ENCODE peak calls at places on chromosomes 6 and 20, in five cellular contexts. One of them, this sample, is unnamed.

GRCh38 chr20:44572551-44573500 is 9.6 kb upstream of the PKIG start:
- DNase-seq in A172: peak
- DNase-seq in NCI-H1105 treated with DMSO at 0.1 percent for 48 hours: no peak
- DNase-seq in omental fat pad: no peak
- DNase-seq in WERI-Rb-1: no peak
- DNase-seq in this sample: peak

GRCh38 chr6:4970739-4971395 is 33.0 kb downstream of the RPP40 start:
- DNase-seq in A172: no peak
- DNase-seq in NCI-H1105 treated with DMSO at 0.1 percent for 48 hours: no peak
- DNase-seq in omental fat pad: no peak
- DNase-seq in WERI-Rb-1: no peak
- DNase-seq in this sample: no peak

GRCh38 chr20:57397693-57398108 is 6.5 kb downstream of the RBM38 start:
- DNase-seq in A172: no peak
- DNase-seq in NCI-H1105 treated with DMSO at 0.1 percent for 48 hours: no peak
- DNase-seq in omental fat pad: no peak
- DNase-seq in WERI-Rb-1: no peak
- DNase-seq in this sample: no peak

GRCh38 chr6:81696505-81696904 is 56.0 kb downstream of the TENT5A start:
- DNase-seq in A172: peak
- DNase-seq in NCI-H1105 treated with DMSO at 0.1 percent for 48 hours: peak
- DNase-seq in omental fat pad: no peak
- DNase-seq in WERI-Rb-1: no peak
- DNase-seq in this sample: no peak

GRCh38 chr6:135525550-135525949 is 28.0 kb upstream of the AHI1 start:
- DNase-seq in A172: no peak
- DNase-seq in NCI-H1105 treated with DMSO at 0.1 percent for 48 hours: no peak
- DNase-seq in omental fat pad: no peak
- DNase-seq in WERI-Rb-1: no peak
- DNase-seq in this sample: no peak

GRCh38 chr6:151005896-151006632 is 140.6 kb downstream of the MTHFD1L start:
- DNase-seq in A172: no peak
- DNase-seq in NCI-H1105 treated with DMSO at 0.1 percent for 48 hours: no peak
- DNase-seq in omental fat pad: no peak
- DNase-seq in WERI-Rb-1: no peak
- DNase-seq in this sample: no peak

GRCh38 chr6:24902782-24903181 is 33.0 kb downstream of the RIPOR2 start:
- DNase-seq in A172: peak
- DNase-seq in NCI-H1105 treated with DMSO at 0.1 percent for 48 hours: no peak
- DNase-seq in omental fat pad: no peak
- DNase-seq in WERI-Rb-1: no peak
- DNase-seq in this sample: no peak

GRCh38 chr20:34516874-34517542 is 786 bp downstream of the DYNLRB1 start:
- DNase-seq in A172: peak
- DNase-seq in NCI-H1105 treated with DMSO at 0.1 percent for 48 hours: no peak
- DNase-seq in omental fat pad: no peak
- DNase-seq in WERI-Rb-1: no peak
- DNase-seq in this sample: no peak

GRCh38 chr6:38567436-38567835 is 72.3 kb downstream of the BTBD9 start:
- DNase-seq in A172: peak
- DNase-seq in NCI-H1105 treated with DMSO at 0.1 percent for 48 hours: peak
- DNase-seq in omental fat pad: peak
- DNase-seq in WERI-Rb-1: no peak
- DNase-seq in this sample: peak

GRCh38 chr6:130661077-130661476 is 166.1 kb upstream of the SMLR1 start:
- DNase-seq in A172: no peak
- DNase-seq in NCI-H1105 treated with DMSO at 0.1 percent for 48 hours: no peak
- DNase-seq in omental fat pad: no peak
- DNase-seq in WERI-Rb-1: no peak
- DNase-seq in this sample: no peak

GRCh38 chr6:149963212-149963461 is 606 bp upstream of the ULBP1 start:
- DNase-seq in A172: peak
- DNase-seq in NCI-H1105 treated with DMSO at 0.1 percent for 48 hours: peak
- DNase-seq in omental fat pad: no peak
- DNase-seq in WERI-Rb-1: peak
- DNase-seq in this sample: no peak

GRCh38 chr6:53142810-53143209 is 5.8 kb downstream of the GCM1 start:
- DNase-seq in A172: no peak
- DNase-seq in NCI-H1105 treated with DMSO at 0.1 percent for 48 hours: no peak
- DNase-seq in omental fat pad: no peak
- DNase-seq in WERI-Rb-1: no peak
- DNase-seq in this sample: no peak

GRCh38 chr20:38002422-38002821 is 30.8 kb downstream of the TTI1 start:
- DNase-seq in A172: no peak
- DNase-seq in NCI-H1105 treated with DMSO at 0.1 percent for 48 hours: no peak
- DNase-seq in omental fat pad: no peak
- DNase-seq in WERI-Rb-1: no peak
- DNase-seq in this sample: no peak

GRCh38 chr20:1437222-1437904 is 29.3 kb downstream of the NSFL1C start:
- DNase-seq in A172: peak
- DNase-seq in NCI-H1105 treated with DMSO at 0.1 percent for 48 hours: peak
- DNase-seq in omental fat pad: peak
- DNase-seq in WERI-Rb-1: peak
- DNase-seq in this sample: peak

GRCh38 chr6:135180458-135181332 is at the start of gene MYB:
- DNase-seq in A172: peak
- DNase-seq in NCI-H1105 treated with DMSO at 0.1 percent for 48 hours: peak
- DNase-seq in omental fat pad: no peak
- DNase-seq in WERI-Rb-1: peak
- DNase-seq in this sample: no peak

GRCh38 chr20:10626896-10627295 is 46.9 kb downstream of the JAG1 start:
- DNase-seq in A172: no peak
- DNase-seq in NCI-H1105 treated with DMSO at 0.1 percent for 48 hours: no peak
- DNase-seq in omental fat pad: no peak
- DNase-seq in WERI-Rb-1: no peak
- DNase-seq in this sample: no peak

GRCh38 chr20:34564810-34565209 is 6.3 kb downstream of the MAP1LC3A start:
- DNase-seq in A172: no peak
- DNase-seq in NCI-H1105 treated with DMSO at 0.1 percent for 48 hours: no peak
- DNase-seq in omental fat pad: no peak
- DNase-seq in WERI-Rb-1: no peak
- DNase-seq in this sample: no peak

GRCh38 chr20:38156888-38157634 is 8.0 kb downstream of the TGM2 start:
- DNase-seq in A172: peak
- DNase-seq in NCI-H1105 treated with DMSO at 0.1 percent for 48 hours: no peak
- DNase-seq in omental fat pad: no peak
- DNase-seq in WERI-Rb-1: no peak
- DNase-seq in this sample: no peak

GRCh38 chr20:32336918-32337347 is 21.2 kb upstream of the ASXL1 start:
- DNase-seq in A172: peak
- DNase-seq in NCI-H1105 treated with DMSO at 0.1 percent for 48 hours: peak
- DNase-seq in omental fat pad: no peak
- DNase-seq in WERI-Rb-1: no peak
- DNase-seq in this sample: no peak

GRCh38 chr6:20953019-20953418 is 418.8 kb downstream of the CDKAL1 start:
- DNase-seq in A172: peak
- DNase-seq in NCI-H1105 treated with DMSO at 0.1 percent for 48 hours: peak
- DNase-seq in omental fat pad: no peak
- DNase-seq in WERI-Rb-1: no peak
- DNase-seq in this sample: no peak

GRCh38 chr6:125918681-125919566 is 37.6 kb upstream of the HINT3 start:
- DNase-seq in A172: peak
- DNase-seq in NCI-H1105 treated with DMSO at 0.1 percent for 48 hours: no peak
- DNase-seq in omental fat pad: no peak
- DNase-seq in WERI-Rb-1: no peak
- DNase-seq in this sample: peak

GRCh38 chr6:44667668-44668390 is 280.3 kb downstream of the CDC5L start:
- DNase-seq in A172: no peak
- DNase-seq in NCI-H1105 treated with DMSO at 0.1 percent for 48 hours: no peak
- DNase-seq in omental fat pad: no peak
- DNase-seq in WERI-Rb-1: peak
- DNase-seq in this sample: peak

GRCh38 chr6:13287104-13287503 is 41.2 kb downstream of the TBC1D7 start:
- DNase-seq in A172: no peak
- DNase-seq in NCI-H1105 treated with DMSO at 0.1 percent for 48 hours: no peak
- DNase-seq in omental fat pad: no peak
- DNase-seq in WERI-Rb-1: no peak
- DNase-seq in this sample: peak

GRCh38 chr20:24060851-24061590 is 72.4 kb upstream of the GGTLC1 start:
- DNase-seq in A172: no peak
- DNase-seq in NCI-H1105 treated with DMSO at 0.1 percent for 48 hours: no peak
- DNase-seq in omental fat pad: no peak
- DNase-seq in WERI-Rb-1: no peak
- DNase-seq in this sample: no peak

GRCh38 chr6:148044921-148045320 is 297.7 kb upstream of the SASH1 start:
- DNase-seq in A172: no peak
- DNase-seq in NCI-H1105 treated with DMSO at 0.1 percent for 48 hours: no peak
- DNase-seq in omental fat pad: no peak
- DNase-seq in WERI-Rb-1: no peak
- DNase-seq in this sample: no peak

GRCh38 chr6:7424967-7425807 is 35.6 kb downstream of the RIOK1 start:
- DNase-seq in A172: peak
- DNase-seq in NCI-H1105 treated with DMSO at 0.1 percent for 48 hours: no peak
- DNase-seq in omental fat pad: no peak
- DNase-seq in WERI-Rb-1: no peak
- DNase-seq in this sample: no peak

GRCh38 chr6:20572940-20573339 is 38.7 kb downstream of the CDKAL1 start:
- DNase-seq in A172: peak
- DNase-seq in NCI-H1105 treated with DMSO at 0.1 percent for 48 hours: no peak
- DNase-seq in omental fat pad: no peak
- DNase-seq in WERI-Rb-1: no peak
- DNase-seq in this sample: no peak

GRCh38 chr6:167797079-167797870 is 29.4 kb upstream of the AFDN start:
- DNase-seq in A172: no peak
- DNase-seq in NCI-H1105 treated with DMSO at 0.1 percent for 48 hours: no peak
- DNase-seq in omental fat pad: no peak
- DNase-seq in WERI-Rb-1: no peak
- DNase-seq in this sample: peak

GRCh38 chr6:7267521-7268091 is 45.4 kb downstream of the SSR1 start:
- DNase-seq in A172: peak
- DNase-seq in NCI-H1105 treated with DMSO at 0.1 percent for 48 hours: peak
- DNase-seq in omental fat pad: peak
- DNase-seq in WERI-Rb-1: no peak
- DNase-seq in this sample: peak

GRCh38 chr6:161168281-161168891 is 105.5 kb downstream of the AGPAT4 start:
- DNase-seq in A172: peak
- DNase-seq in NCI-H1105 treated with DMSO at 0.1 percent for 48 hours: peak
- DNase-seq in omental fat pad: no peak
- DNase-seq in WERI-Rb-1: no peak
- DNase-seq in this sample: no peak

GRCh38 chr6:141041596-141042087 is 1091.1 kb upstream of the GJE1 start:
- DNase-seq in A172: no peak
- DNase-seq in NCI-H1105 treated with DMSO at 0.1 percent for 48 hours: no peak
- DNase-seq in omental fat pad: no peak
- DNase-seq in WERI-Rb-1: no peak
- DNase-seq in this sample: no peak

GRCh38 chr6:7406743-7407142 is 17.1 kb downstream of the RIOK1 start:
- DNase-seq in A172: no peak
- DNase-seq in NCI-H1105 treated with DMSO at 0.1 percent for 48 hours: no peak
- DNase-seq in omental fat pad: no peak
- DNase-seq in WERI-Rb-1: no peak
- DNase-seq in this sample: no peak

This sample was measured in lower leg skin.